ENCODE peak calls at places on chromosomes 7 and 10, in nine cellular contexts. X, A, Y, J, C, R, O, D and M are unnamed samples.

GRCh38 chr10:128526793-128527375 is 400.7 kb upstream of the MKI67 start:
- DNase-seq in X (no peak), A (no peak), Y (no peak), J (no peak), C (no peak), R (no peak), O (no peak), D (no peak), M (no peak)

GRCh38 chr7:35749548-35749947 is 51.3 kb upstream of the SEPTIN7 start:
- DNase-seq in X (no peak), A (no peak), Y (no peak), J (peak), C (peak), R (no peak), O (no peak), D (no peak), M (no peak)

GRCh38 chr10:75229961-75230360 is 5.8 kb downstream of the COMTD1 start:
- DNase-seq in X (no peak), A (no peak), Y (no peak), J (no peak), C (peak), R (no peak), O (no peak), D (no peak), M (no peak)

GRCh38 chr10:3924344-3924743 is 139.3 kb upstream of the KLF6 start:
- DNase-seq in X (no peak), A (no peak), Y (no peak), J (no peak), C (peak), R (no peak), O (peak), D (no peak), M (no peak)

GRCh38 chr10:16809074-16809718 is 8.0 kb downstream of the RSU1 start:
- DNase-seq in X (no peak), A (no peak), Y (no peak), J (peak), C (peak), R (no peak), O (no peak), D (no peak), M (no peak)

GRCh38 chr10:131013281-131013680 is 298.2 kb downstream of the TCERG1L start:
- DNase-seq in X (no peak), A (no peak), Y (peak), J (no peak), C (no peak), R (no peak), O (no peak), D (no peak), M (no peak)

GRCh38 chr7:101915000-101915399 is 97.6 kb downstream of the CUX1 start:
- DNase-seq in X (peak), A (no peak), Y (no peak), J (no peak), C (no peak), R (no peak), O (no peak), D (peak), M (no peak)

GRCh38 chr7:26648429-26649015 is 215.9 kb downstream of the SKAP2 start:
- DNase-seq in X (no peak), A (no peak), Y (no peak), J (no peak), C (peak), R (no peak), O (peak), D (no peak), M (no peak)

GRCh38 chr10:82319558-82319957 is 444.6 kb downstream of the NRG3 start:
- DNase-seq in X (no peak), A (no peak), Y (no peak), J (no peak), C (no peak), R (no peak), O (no peak), D (no peak), M (no peak)

GRCh38 chr10:48684792-48685651 is at the start of gene WDFY4:
- DNase-seq in X (peak), A (no peak), Y (no peak), J (no peak), C (no peak), R (peak), O (no peak), D (no peak), M (peak)

GRCh38 chr10:79112898-79113431 is 44.2 kb downstream of the ZMIZ1 start:
- DNase-seq in X (no peak), A (no peak), Y (peak), J (peak), C (peak), R (peak), O (peak), D (peak), M (peak)

GRCh38 chr7:115672024-115672423 is 358.5 kb downstream of the TFEC start:
- DNase-seq in X (no peak), A (no peak), Y (no peak), J (no peak), C (peak), R (no peak), O (no peak), D (no peak), M (no peak)

GRCh38 chr10:119090026-119090808 is 9.6 kb upstream of the EIF3A start:
- DNase-seq in X (no peak), A (no peak), Y (no peak), J (no peak), C (no peak), R (no peak), O (no peak), D (no peak), M (no peak)

GRCh38 chr7:137846588-137847417 is at the start of gene DGKI:
- DNase-seq in X (peak), A (no peak), Y (no peak), J (peak), C (no peak), R (no peak), O (peak), D (peak), M (peak)

GRCh38 chr10:24847476-24847875 is 104.9 kb downstream of the PRTFDC1 start:
- DNase-seq in X (no peak), A (no peak), Y (no peak), J (no peak), C (peak), R (no peak), O (no peak), D (no peak), M (no peak)

GRCh38 chr10:43000021-43000411 is 76.9 kb upstream of the RET start:
- DNase-seq in X (no peak), A (no peak), Y (no peak), J (no peak), C (no peak), R (no peak), O (no peak), D (no peak), M (peak)

GRCh38 chr7:106017657-106018056 is 54.6 kb downstream of the CDHR3 start:
- DNase-seq in X (no peak), A (no peak), Y (peak), J (no peak), C (no peak), R (no peak), O (no peak), D (no peak), M (no peak)

GRCh38 chr7:50449881-50450690 is at the start of gene FIGNL1:
- DNase-seq in X (peak), A (no peak), Y (peak), J (peak), C (peak), R (no peak), O (peak), D (peak), M (peak)

GRCh38 chr10:2949948-2950354 is 117.4 kb upstream of the PFKP start:
- DNase-seq in X (no peak), A (no peak), Y (no peak), J (no peak), C (peak), R (no peak), O (peak), D (no peak), M (no peak)

GRCh38 chr7:91892821-91893340 is 12.4 kb upstream of the MTERF1 start:
- DNase-seq in X (no peak), A (no peak), Y (no peak), J (no peak), C (peak), R (no peak), O (peak), D (no peak), M (no peak)

GRCh38 chr7:4776160-4776623 is 769 bp downstream of the AP5Z1 start:
- DNase-seq in X (no peak), A (no peak), Y (no peak), J (no peak), C (no peak), R (no peak), O (peak), D (no peak), M (no peak)

GRCh38 chr7:4774804-4775280 is 581 bp upstream of the AP5Z1 start:
- DNase-seq in X (peak), A (no peak), Y (no peak), J (no peak), C (peak), R (no peak), O (peak), D (no peak), M (no peak)

GRCh38 chr7:4775281-4776159 is at the start of gene AP5Z1:
- DNase-seq in X (peak), A (peak), Y (peak), J (peak), C (peak), R (peak), O (peak), D (peak), M (peak)

GRCh38 chr7:4772306-4772705 is 3.1 kb upstream of the AP5Z1 start:
- DNase-seq in X (peak), A (no peak), Y (no peak), J (no peak), C (no peak), R (no peak), O (no peak), D (no peak), M (no peak)

GRCh38 chr7:4774007-4774406 is 1.4 kb upstream of the AP5Z1 start:
- DNase-seq in X (no peak), A (no peak), Y (no peak), J (no peak), C (no peak), R (no peak), O (no peak), D (no peak), M (no peak)
- H3K27ac ChIP-seq in X (no peak), A (no peak), Y (peak), J (no peak), C (no peak), R (no peak), O (peak), D (no peak), M (peak)

GRCh38 chr7:116733924-116734591 is 62.1 kb downstream of the MET start:
- DNase-seq in X (no peak), A (no peak), Y (no peak), J (no peak), C (no peak), R (no peak), O (no peak), D (no peak), M (no peak)
- H3K27ac ChIP-seq in X (no peak), A (no peak), Y (no peak), J (no peak), C (no peak), R (no peak), O (no peak), D (peak), M (no peak)

GRCh38 chr10:133379152-133379800 is at the start of gene PAOX:
- DNase-seq in X (peak), A (no peak), Y (peak), J (peak), C (peak), R (no peak), O (peak), D (peak), M (peak)
- H3K27ac ChIP-seq in X (peak), A (peak), Y (peak), J (peak), C (peak), R (peak), O (peak), D (peak), M (peak)

GRCh38 chr10:117364121-117364960 is 10.9 kb downstream of the PDZD8 start:
- DNase-seq in X (no peak), A (no peak), Y (no peak), J (no peak), C (peak), R (no peak), O (no peak), D (no peak), M (no peak)

GRCh38 chr10:117367718-117368117 is 7.5 kb downstream of the PDZD8 start:
- DNase-seq in X (no peak), A (no peak), Y (no peak), J (no peak), C (no peak), R (no peak), O (no peak), D (no peak), M (no peak)

GRCh38 chr10:117370205-117370604 is 5.0 kb downstream of the PDZD8 start:
- DNase-seq in X (peak), A (no peak), Y (no peak), J (no peak), C (peak), R (no peak), O (no peak), D (no peak), M (no peak)

GRCh38 chr10:117365612-117366011 is 9.6 kb downstream of the PDZD8 start:
- DNase-seq in X (no peak), A (no peak), Y (no peak), J (no peak), C (no peak), R (no peak), O (no peak), D (no peak), M (no peak)

GRCh38 chr10:117366741-117367140 is 8.5 kb downstream of the PDZD8 start:
- DNase-seq in X (no peak), A (no peak), Y (no peak), J (no peak), C (no peak), R (no peak), O (no peak), D (no peak), M (no peak)
- H3K27ac ChIP-seq in X (no peak), A (no peak), Y (no peak), J (no peak), C (no peak), R (no peak), O (no peak), D (no peak), M (no peak)

GRCh38 chr7:140156460-140157080 is 20.2 kb downstream of the KDM7A start:
- DNase-seq in X (no peak), A (no peak), Y (no peak), J (no peak), C (no peak), R (no peak), O (no peak), D (no peak), M (no peak)

GRCh38 chr7:140161047-140161446 is 15.7 kb downstream of the KDM7A start:
- DNase-seq in X (no peak), A (no peak), Y (no peak), J (no peak), C (no peak), R (no peak), O (no peak), D (no peak), M (no peak)

GRCh38 chr7:140155428-140155827 is 21.4 kb downstream of the KDM7A start:
- DNase-seq in X (no peak), A (no peak), Y (no peak), J (no peak), C (no peak), R (no peak), O (no peak), D (no peak), M (no peak)

GRCh38 chr7:140160308-140160707 is 16.5 kb downstream of the KDM7A start:
- DNase-seq in X (no peak), A (no peak), Y (no peak), J (no peak), C (no peak), R (no peak), O (no peak), D (no peak), M (no peak)

GRCh38 chr7:140159487-140159886 is 17.3 kb downstream of the KDM7A start:
- DNase-seq in X (no peak), A (no peak), Y (no peak), J (no peak), C (peak), R (no peak), O (no peak), D (no peak), M (no peak)
- H3K27ac ChIP-seq in X (no peak), A (no peak), Y (no peak), J (no peak), C (no peak), R (no peak), O (no peak), D (no peak), M (no peak)

GRCh38 chr10:132666733-132667612 is 119.0 kb downstream of the NKX6-2 start:
- DNase-seq in X (peak), A (no peak), Y (no peak), J (no peak), C (peak), R (no peak), O (no peak), D (peak), M (peak)
- H3K27ac ChIP-seq in X (peak), A (no peak), Y (no peak), J (no peak), C (peak), R (no peak), O (peak), D (no peak), M (peak)